ENCODE peak calls at places on chromosomes 12 and 14, in five cellular contexts. One of them, this sample, is unnamed.

GRCh38 chr12:46523863-46524770 is 151.5 kb upstream of the SLC38A2 start:
- DNase-seq in glutamatergic neuron: no peak
- DNase-seq in CD8-positive, alpha-beta T cell: no peak
- DNase-seq in T-helper 2 cell: peak
- DNase-seq in endothelial cell: no peak
- DNase-seq in this sample: no peak

GRCh38 chr12:109722753-109723109 is 9.1 kb downstream of the FAM222A start:
- DNase-seq in glutamatergic neuron: no peak
- DNase-seq in CD8-positive, alpha-beta T cell: no peak
- DNase-seq in T-helper 2 cell: no peak
- DNase-seq in endothelial cell: no peak
- DNase-seq in this sample: no peak

GRCh38 chr14:99185436-99186068 is 86.4 kb downstream of the BCL11B start:
- DNase-seq in glutamatergic neuron: no peak
- DNase-seq in CD8-positive, alpha-beta T cell: no peak
- DNase-seq in T-helper 2 cell: no peak
- DNase-seq in endothelial cell: no peak
- DNase-seq in this sample: no peak

GRCh38 chr12:65098364-65098763 is 22.7 kb downstream of the WIF1 start:
- DNase-seq in glutamatergic neuron: no peak
- DNase-seq in CD8-positive, alpha-beta T cell: no peak
- DNase-seq in T-helper 2 cell: no peak
- DNase-seq in endothelial cell: no peak
- DNase-seq in this sample: no peak

GRCh38 chr14:64388533-64389243 is 535 bp downstream of the MTHFD1 start:
- DNase-seq in glutamatergic neuron: peak
- DNase-seq in CD8-positive, alpha-beta T cell: no peak
- DNase-seq in T-helper 2 cell: no peak
- DNase-seq in endothelial cell: peak
- DNase-seq in this sample: peak

GRCh38 chr12:92886131-92886530 is 43.0 kb downstream of the EEA1 start:
- DNase-seq in glutamatergic neuron: no peak
- DNase-seq in CD8-positive, alpha-beta T cell: no peak
- DNase-seq in T-helper 2 cell: no peak
- DNase-seq in endothelial cell: no peak
- DNase-seq in this sample: no peak

GRCh38 chr12:90261283-90261682 is 552.6 kb upstream of the ATP2B1 start:
- DNase-seq in glutamatergic neuron: no peak
- DNase-seq in CD8-positive, alpha-beta T cell: no peak
- DNase-seq in T-helper 2 cell: no peak
- DNase-seq in endothelial cell: no peak
- DNase-seq in this sample: no peak

GRCh38 chr14:104708606-104709268 is 15.3 kb upstream of the ADSS1 start:
- DNase-seq in glutamatergic neuron: peak
- DNase-seq in CD8-positive, alpha-beta T cell: peak
- DNase-seq in T-helper 2 cell: peak
- DNase-seq in endothelial cell: peak
- DNase-seq in this sample: peak

GRCh38 chr12:65741662-65742480 is 82.4 kb upstream of the HMGA2 start:
- DNase-seq in glutamatergic neuron: peak
- DNase-seq in CD8-positive, alpha-beta T cell: no peak
- DNase-seq in T-helper 2 cell: peak
- DNase-seq in endothelial cell: peak
- DNase-seq in this sample: peak

GRCh38 chr12:131487379-131488129 is 223.3 kb upstream of the SFSWAP start:
- DNase-seq in glutamatergic neuron: no peak
- DNase-seq in CD8-positive, alpha-beta T cell: no peak
- DNase-seq in T-helper 2 cell: no peak
- DNase-seq in endothelial cell: no peak
- DNase-seq in this sample: peak

GRCh38 chr14:24250354-24250753 is 7.9 kb upstream of the TINF2 start:
- DNase-seq in glutamatergic neuron: no peak
- DNase-seq in CD8-positive, alpha-beta T cell: no peak
- DNase-seq in T-helper 2 cell: no peak
- DNase-seq in endothelial cell: no peak
- DNase-seq in this sample: no peak

GRCh38 chr12:44076892-44077291 is 241.0 kb downstream of the TMEM117 start:
- DNase-seq in glutamatergic neuron: no peak
- DNase-seq in CD8-positive, alpha-beta T cell: no peak
- DNase-seq in T-helper 2 cell: no peak
- DNase-seq in endothelial cell: no peak
- DNase-seq in this sample: no peak

GRCh38 chr14:77485256-77485655 is 13.4 kb downstream of the ISM2 start:
- DNase-seq in glutamatergic neuron: no peak
- DNase-seq in CD8-positive, alpha-beta T cell: no peak
- DNase-seq in T-helper 2 cell: no peak
- DNase-seq in endothelial cell: no peak
- DNase-seq in this sample: no peak

GRCh38 chr14:75514673-75515630 is 7.3 kb upstream of the BATF start:
- DNase-seq in glutamatergic neuron: no peak
- DNase-seq in CD8-positive, alpha-beta T cell: peak
- DNase-seq in T-helper 2 cell: peak
- DNase-seq in endothelial cell: no peak
- DNase-seq in this sample: no peak

GRCh38 chr12:5402536-5402935 is 29.4 kb upstream of the NTF3 start:
- DNase-seq in glutamatergic neuron: no peak
- DNase-seq in CD8-positive, alpha-beta T cell: no peak
- DNase-seq in T-helper 2 cell: no peak
- DNase-seq in endothelial cell: no peak
- DNase-seq in this sample: no peak

GRCh38 chr14:29348504-29348903 is 579.1 kb downstream of the PRKD1 start:
- DNase-seq in glutamatergic neuron: no peak
- DNase-seq in CD8-positive, alpha-beta T cell: no peak
- DNase-seq in T-helper 2 cell: no peak
- DNase-seq in endothelial cell: no peak
- DNase-seq in this sample: no peak

GRCh38 chr12:130526813-130527212 is 189.1 kb downstream of the PIWIL1 start:
- DNase-seq in glutamatergic neuron: no peak
- DNase-seq in CD8-positive, alpha-beta T cell: no peak
- DNase-seq in T-helper 2 cell: no peak
- DNase-seq in endothelial cell: peak
- DNase-seq in this sample: no peak

GRCh38 chr14:31505411-31505810 is 17.6 kb upstream of the GPR33 start:
- DNase-seq in glutamatergic neuron: no peak
- DNase-seq in CD8-positive, alpha-beta T cell: no peak
- DNase-seq in T-helper 2 cell: no peak
- DNase-seq in endothelial cell: no peak
- DNase-seq in this sample: no peak

GRCh38 chr12:90938451-90938850 is 16.5 kb downstream of the CCER1 start:
- DNase-seq in glutamatergic neuron: no peak
- DNase-seq in CD8-positive, alpha-beta T cell: no peak
- DNase-seq in T-helper 2 cell: peak
- DNase-seq in endothelial cell: no peak
- DNase-seq in this sample: no peak

GRCh38 chr12:119444462-119445044 is 110.0 kb downstream of the CCDC60 start:
- DNase-seq in glutamatergic neuron: peak
- DNase-seq in CD8-positive, alpha-beta T cell: no peak
- DNase-seq in T-helper 2 cell: peak
- DNase-seq in endothelial cell: peak
- DNase-seq in this sample: peak

GRCh38 chr14:61280526-61281185 is 482 bp downstream of the TMEM30B start:
- DNase-seq in glutamatergic neuron: peak
- DNase-seq in CD8-positive, alpha-beta T cell: peak
- DNase-seq in T-helper 2 cell: peak
- DNase-seq in endothelial cell: peak
- DNase-seq in this sample: no peak

GRCh38 chr12:57325395-57325794 is 74.4 kb upstream of the STAC3 start:
- DNase-seq in glutamatergic neuron: no peak
- DNase-seq in CD8-positive, alpha-beta T cell: no peak
- DNase-seq in T-helper 2 cell: no peak
- DNase-seq in endothelial cell: no peak
- DNase-seq in this sample: no peak

GRCh38 chr14:60679566-60680258 is 30.4 kb upstream of the SIX1 start:
- DNase-seq in glutamatergic neuron: no peak
- DNase-seq in CD8-positive, alpha-beta T cell: no peak
- DNase-seq in T-helper 2 cell: no peak
- DNase-seq in endothelial cell: no peak
- DNase-seq in this sample: no peak

GRCh38 chr12:30420561-30420960 is 275.1 kb downstream of the IPO8 start:
- DNase-seq in glutamatergic neuron: no peak
- DNase-seq in CD8-positive, alpha-beta T cell: no peak
- DNase-seq in T-helper 2 cell: no peak
- DNase-seq in endothelial cell: no peak
- DNase-seq in this sample: no peak

GRCh38 chr14:100592972-100593371 is 5.8 kb upstream of the BEGAIN start:
- DNase-seq in glutamatergic neuron: peak
- DNase-seq in CD8-positive, alpha-beta T cell: no peak
- DNase-seq in T-helper 2 cell: no peak
- DNase-seq in endothelial cell: no peak
- DNase-seq in this sample: no peak

GRCh38 chr12:20220339-20220738 is 148.0 kb upstream of the PDE3A start:
- DNase-seq in glutamatergic neuron: no peak
- DNase-seq in CD8-positive, alpha-beta T cell: no peak
- DNase-seq in T-helper 2 cell: peak
- DNase-seq in endothelial cell: no peak
- DNase-seq in this sample: no peak

GRCh38 chr12:132187646-132188450 is 43.6 kb downstream of the NOC4L start:
- DNase-seq in glutamatergic neuron: no peak
- DNase-seq in CD8-positive, alpha-beta T cell: no peak
- DNase-seq in T-helper 2 cell: no peak
- DNase-seq in endothelial cell: no peak
- DNase-seq in this sample: no peak

GRCh38 chr12:108515916-108516315 is 839 bp downstream of the FICD start:
- DNase-seq in glutamatergic neuron: no peak
- DNase-seq in CD8-positive, alpha-beta T cell: no peak
- DNase-seq in T-helper 2 cell: no peak
- DNase-seq in endothelial cell: no peak
- DNase-seq in this sample: no peak

GRCh38 chr14:88228519-88229236 is 94.4 kb downstream of the KCNK10 start:
- DNase-seq in glutamatergic neuron: no peak
- DNase-seq in CD8-positive, alpha-beta T cell: no peak
- DNase-seq in T-helper 2 cell: no peak
- DNase-seq in endothelial cell: no peak
- DNase-seq in this sample: no peak

GRCh38 chr12:129903956-129904769 is at the start of gene TMEM132D:
- DNase-seq in glutamatergic neuron: peak
- DNase-seq in CD8-positive, alpha-beta T cell: no peak
- DNase-seq in T-helper 2 cell: peak
- DNase-seq in endothelial cell: no peak
- DNase-seq in this sample: no peak

GRCh38 chr12:79983492-79983891 is 48.6 kb upstream of the PPP1R12A start:
- DNase-seq in glutamatergic neuron: no peak
- DNase-seq in CD8-positive, alpha-beta T cell: no peak
- DNase-seq in T-helper 2 cell: no peak
- DNase-seq in endothelial cell: no peak
- DNase-seq in this sample: no peak

GRCh38 chr12:75701859-75702258 is 190.4 kb upstream of the KRR1 start:
- DNase-seq in glutamatergic neuron: no peak
- DNase-seq in CD8-positive, alpha-beta T cell: no peak
- DNase-seq in T-helper 2 cell: no peak
- DNase-seq in endothelial cell: no peak
- DNase-seq in this sample: no peak

GRCh38 chr14:36661506-36662257 is at the start of gene PAX9:
- DNase-seq in glutamatergic neuron: peak
- DNase-seq in CD8-positive, alpha-beta T cell: no peak
- DNase-seq in T-helper 2 cell: peak
- DNase-seq in endothelial cell: peak
- DNase-seq in this sample: peak

GRCh38 chr12:34396006-34396860 is 373.9 kb downstream of the ALG10 start:
- DNase-seq in glutamatergic neuron: no peak
- DNase-seq in CD8-positive, alpha-beta T cell: peak
- DNase-seq in T-helper 2 cell: no peak
- DNase-seq in endothelial cell: peak
- DNase-seq in this sample: no peak

GRCh38 chr12:91210577-91210976 is 28.0 kb upstream of the DCN start:
- DNase-seq in glutamatergic neuron: no peak
- DNase-seq in CD8-positive, alpha-beta T cell: no peak
- DNase-seq in T-helper 2 cell: no peak
- DNase-seq in endothelial cell: no peak
- DNase-seq in this sample: no peak

This sample was measured in midbrain.